ENCODE peak calls at places on chromosome 11, in nine cellular contexts. R is heart left ventricle, K is ovary, Z is Peyer's patch, Q is testis, O is IMR-90, Y is lower leg skin, M is prostate gland, J is GM12891. U is an unnamed sample.

GRCh38 chr11:13336246-13336873 is 58.8 kb downstream of the BMAL1 start:
- DNase-seq in R (no peak), K (no peak), Z (no peak), Q (peak; percentile 34), O (peak; percentile 47), Y (no peak), M (no peak), J (no peak), U (no peak)

GRCh38 chr11:61083601-61084147 is 18.6 kb upstream of the CD5 start:
- DNase-seq in R (no peak), K (no peak), Z (no peak), Q (no peak), O (no peak), Y (no peak), M (no peak), J (no peak), U (no peak)

GRCh38 chr11:71119656-71120269 is 132.6 kb downstream of the SHANK2 start:
- DNase-seq in R (no peak), K (no peak), Z (no peak), Q (no peak), O (no peak), Y (no peak), M (no peak), J (no peak), U (no peak)

GRCh38 chr11:17734418-17734911 is at the start of gene KCNC1:
- DNase-seq in R (no peak), K (peak; percentile 55), Z (no peak), Q (peak; percentile 69), O (peak; percentile 34), Y (no peak), M (no peak), J (no peak), U (no peak)

GRCh38 chr11:12274558-12275197 is 102.7 kb upstream of the PARVA start:
- DNase-seq in R (no peak), K (no peak), Z (no peak), Q (no peak), O (peak; percentile 73), Y (peak; percentile 77), M (no peak), J (no peak), U (no peak)

GRCh38 chr11:114291847-114292680 is 4.1 kb upstream of the NNMT start:
- DNase-seq in R (no peak), K (no peak), Z (no peak), Q (no peak), O (peak; percentile 85), Y (no peak), M (no peak), J (no peak), U (no peak)

GRCh38 chr11:15159085-15159484 is 44.4 kb downstream of the INSC start:
- DNase-seq in R (no peak), K (no peak), Z (no peak), Q (no peak), O (peak; percentile 49), Y (no peak), M (no peak), J (peak; percentile 18), U (no peak)

GRCh38 chr11:120335928-120336640 is at the start of gene ARHGEF12:
- DNase-seq in R (peak; percentile 98), K (peak; percentile 98), Z (peak; percentile 79), Q (peak; percentile 97), O (peak; percentile 97), Y (peak; percentile 99), M (peak; percentile 95), J (peak; percentile 82), U (peak; percentile 96)

GRCh38 chr11:123006860-123007542 is 25.4 kb upstream of the BSX start:
- DNase-seq in R (no peak), K (no peak), Z (no peak), Q (no peak), O (no peak), Y (no peak), M (no peak), J (no peak), U (no peak)

DNA sequence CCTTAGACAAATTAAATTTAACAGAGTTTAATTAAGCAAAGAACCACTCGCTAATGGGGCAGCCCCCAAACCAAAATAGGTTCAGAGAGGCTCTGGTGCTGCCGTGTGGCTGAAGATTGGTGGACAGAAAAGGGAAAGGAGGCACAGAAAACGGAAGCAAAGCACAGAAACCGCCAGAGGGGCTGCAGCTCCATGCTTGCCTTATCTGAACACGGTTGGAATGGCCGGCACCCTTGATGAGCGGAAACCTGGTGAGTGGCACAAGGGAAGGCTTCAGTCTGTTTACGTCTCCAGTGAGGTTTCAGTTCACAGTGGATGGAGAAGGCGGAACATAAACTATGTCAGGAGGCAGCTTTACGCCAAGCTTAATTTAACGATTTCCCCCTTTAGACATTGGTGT is 5.2 kb upstream of the PRR33 start:
- DNase-seq in R (no peak), K (no peak), Z (no peak), Q (no peak), O (no peak), Y (no peak), M (no peak), J (no peak), U (no peak)
- TF ChIP-seq POLR2A in R (no peak), K (no peak), Z (no peak), Q (no peak), O (no peak), Y (no peak), M (no peak), J (peak; percentile 55), U (no peak)

DNA sequence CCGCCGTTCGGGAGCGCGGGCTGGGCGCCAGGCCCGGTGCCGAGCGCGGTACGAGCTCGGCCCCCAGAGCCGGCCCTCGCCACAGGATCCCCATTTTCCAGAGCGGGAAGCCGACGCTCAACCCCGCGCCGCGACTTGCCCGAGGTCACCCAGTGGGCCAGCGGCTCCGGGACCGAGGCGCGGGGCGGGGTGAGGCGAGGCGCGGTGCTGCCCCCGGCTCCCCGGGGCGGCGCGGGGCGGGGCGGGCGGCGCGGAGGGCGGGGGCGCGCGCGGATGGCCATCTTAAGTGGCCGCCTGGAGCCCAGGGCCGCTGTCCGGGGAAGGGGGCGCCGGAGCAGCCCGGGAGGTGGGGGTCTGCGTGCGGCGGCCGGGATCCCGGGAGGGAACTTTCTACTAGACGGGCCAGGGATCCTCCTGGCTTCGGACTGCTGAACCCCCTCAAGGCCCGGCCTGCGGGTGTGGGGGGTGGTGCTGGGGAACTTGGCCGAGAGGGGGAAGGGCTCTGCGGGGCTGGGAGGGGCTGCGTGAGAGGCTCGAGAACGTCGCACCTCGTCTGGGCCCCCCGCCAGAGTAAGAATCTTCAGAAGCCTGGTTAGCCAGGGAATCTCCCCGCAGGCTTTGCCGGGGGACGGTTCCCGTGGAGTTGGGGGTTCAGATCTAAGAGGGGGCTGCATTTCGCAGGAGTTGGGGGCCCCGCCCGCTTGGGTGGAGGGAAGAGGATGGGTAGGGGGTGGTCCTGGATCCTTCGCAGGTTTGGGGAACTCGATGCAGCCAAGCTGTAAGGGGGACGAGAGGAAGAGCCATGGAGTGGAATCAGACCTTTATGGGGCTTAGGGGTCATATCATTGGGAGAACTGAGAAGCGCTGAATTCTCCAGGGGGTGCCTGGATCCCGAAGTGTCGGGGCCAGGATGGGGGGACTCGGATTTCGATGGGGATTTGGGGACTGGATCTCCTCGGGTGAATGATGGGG is 666 bp upstream of the INPPL1 start:
- DNase-seq in R (peak; percentile 82), K (peak; percentile 88), Z (peak; percentile 62), Q (peak; percentile 76), O (peak; percentile 56), Y (peak; percentile 92), M (peak; percentile 72), J (no peak), U (peak; percentile 85)
- TF ChIP-seq POLR2A in R (no peak), K (peak; percentile 35), Z (no peak), Q (no peak), O (no peak), Y (no peak), M (no peak), J (no peak), U (no peak)

GRCh38 chr11:66113132-66113856 is 43.2 kb downstream of the PACS1 start:
- DNase-seq in R (no peak), K (no peak), Z (no peak), Q (no peak), O (peak; percentile 90), Y (no peak), M (no peak), J (no peak), U (no peak)
- TF ChIP-seq POLR2A in R (no peak), K (no peak), Z (no peak), Q (no peak), O (no peak), Y (no peak), M (no peak), J (no peak), U (no peak)

DNA sequence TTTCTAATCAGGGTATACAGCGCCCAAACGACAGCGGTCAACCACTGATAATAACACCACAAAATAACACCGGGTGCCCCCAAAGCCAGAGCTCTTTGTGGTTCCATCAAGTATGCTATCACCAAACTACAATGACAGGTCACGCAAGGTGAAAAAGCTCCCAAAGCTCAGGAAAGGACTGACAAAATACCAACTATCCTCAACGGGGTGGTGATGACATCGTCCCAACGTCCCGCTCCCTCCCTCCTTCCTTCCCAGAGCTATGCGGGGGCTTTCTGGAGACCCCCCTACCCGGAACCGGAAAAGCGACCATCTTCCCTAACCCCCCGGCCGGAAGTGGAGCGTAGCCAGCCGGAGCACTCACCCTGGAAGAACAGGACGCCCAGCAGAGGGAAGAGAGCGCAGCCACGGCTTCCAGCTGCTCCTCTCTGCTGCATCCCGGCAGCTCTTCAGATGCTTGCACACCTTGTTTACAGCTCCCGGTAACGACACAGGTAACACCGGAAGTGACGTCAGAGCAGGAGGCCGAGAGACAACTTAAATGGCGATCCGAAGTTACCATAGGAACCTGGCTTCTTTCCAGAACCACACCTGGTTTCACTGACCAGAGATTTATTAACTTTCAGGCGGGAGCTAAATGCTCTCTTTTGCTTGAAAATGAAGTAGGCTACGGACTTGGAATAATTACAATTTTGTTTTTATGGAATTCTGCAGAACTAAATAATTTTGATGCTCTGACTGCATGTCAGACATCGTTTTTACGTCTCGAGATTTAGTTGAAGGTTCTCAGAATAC is at the start of gene MPZL3:
- DNase-seq in R (peak; percentile 76), K (peak; percentile 66), Z (peak; percentile 91), Q (peak; percentile 94), O (peak; percentile 44), Y (peak; percentile 93), M (peak; percentile 96), J (peak; percentile 54), U (peak; percentile 46)
- TF ChIP-seq POLR2A in R (no peak), K (no peak), Z (peak; percentile 90), Q (no peak), O (no peak), Y (no peak), M (peak; percentile 71), J (peak; percentile 73), U (peak; percentile 23)

DNA sequence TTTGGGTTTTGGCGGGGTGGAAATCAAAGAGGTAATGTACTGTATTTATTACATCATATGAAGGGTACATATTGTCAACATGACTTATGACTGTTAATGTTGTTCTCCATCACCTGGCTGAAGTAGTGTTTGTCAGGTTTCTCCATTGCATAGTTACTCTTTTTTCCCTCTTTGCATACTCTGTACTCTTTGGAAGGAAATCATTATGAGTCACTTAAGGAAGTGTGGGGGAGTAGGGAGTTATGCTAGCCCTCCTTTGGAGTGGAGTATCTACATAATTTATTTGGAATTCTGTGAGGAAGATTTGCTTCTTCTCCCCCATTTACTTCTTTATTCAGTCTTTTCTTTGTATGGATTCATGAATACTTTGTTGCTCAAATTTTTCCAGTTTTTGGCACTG is 3.6 kb upstream of the PGR start:
- DNase-seq in R (no peak), K (no peak), Z (no peak), Q (no peak), O (no peak), Y (no peak), M (no peak), J (no peak), U (no peak)
- TF ChIP-seq POLR2A in R (no peak), K (no peak), Z (no peak), Q (no peak), O (no peak), Y (no peak), M (no peak), J (no peak), U (no peak)